ENCODE peak calls at places on chromosomes 13 and 19, in nine cellular contexts. One of them, this sample, is unnamed.
A peak's percentile ranks its signal among the peaks of the same experiment; 100 is the strongest.

GRCh38 chr13:37208052-37208451 is 102.6 kb upstream of the CSNK1A1L start:
- DNase-seq in AG10803: no peak
- DNase-seq in T-helper 1 cell: no peak
- DNase-seq in effector memory CD4-positive, alpha-beta T cell: no peak
- DNase-seq in stimulated activated CD8-positive, alpha-beta memory T cell treated with anti-CD3 and anti-CD28 coated beads, Interleukin-12 subunit alpha, Interleukin-12 subunit beta, amount 100 ng/mL, for 4 hours: no peak
- DNase-seq in uterus: no peak
- DNase-seq in heart left ventricle: no peak
- DNase-seq in C1 segment of cervical spinal cord: no peak
- DNase-seq in stimulated activated naive B cell treated with anti-CD40 and anti-IgM and Interleukin-4, amounts not matched to agents 10 μg/mL and 1 μg/mL and 100 μg/mL, for 72 hours: no peak
- DNase-seq in this sample: no peak

GRCh38 chr19:18596752-18597157 is 8.2 kb downstream of the REX1BD start:
- DNase-seq in AG10803: peak; percentile 16
- DNase-seq in T-helper 1 cell: no peak
- DNase-seq in effector memory CD4-positive, alpha-beta T cell: no peak
- DNase-seq in stimulated activated CD8-positive, alpha-beta memory T cell treated with anti-CD3 and anti-CD28 coated beads, Interleukin-12 subunit alpha, Interleukin-12 subunit beta, amount 100 ng/mL, for 4 hours: no peak
- DNase-seq in uterus: peak; percentile 41
- DNase-seq in heart left ventricle: no peak
- DNase-seq in C1 segment of cervical spinal cord: no peak
- DNase-seq in stimulated activated naive B cell treated with anti-CD40 and anti-IgM and Interleukin-4, amounts not matched to agents 10 μg/mL and 1 μg/mL and 100 μg/mL, for 72 hours: no peak
- DNase-seq in this sample: no peak

GRCh38 chr13:23321534-23322241 is 111.8 kb downstream of the SACS start:
- DNase-seq in AG10803: peak; percentile 93
- DNase-seq in T-helper 1 cell: no peak
- DNase-seq in effector memory CD4-positive, alpha-beta T cell: no peak
- DNase-seq in stimulated activated CD8-positive, alpha-beta memory T cell treated with anti-CD3 and anti-CD28 coated beads, Interleukin-12 subunit alpha, Interleukin-12 subunit beta, amount 100 ng/mL, for 4 hours: no peak
- DNase-seq in uterus: peak; percentile 56
- DNase-seq in heart left ventricle: peak; percentile 32
- DNase-seq in C1 segment of cervical spinal cord: no peak
- DNase-seq in stimulated activated naive B cell treated with anti-CD40 and anti-IgM and Interleukin-4, amounts not matched to agents 10 μg/mL and 1 μg/mL and 100 μg/mL, for 72 hours: no peak
- DNase-seq in this sample: no peak

GRCh38 chr19:8097198-8097597 is 44.6 kb downstream of the CCL25 start:
- DNase-seq in AG10803: no peak
- DNase-seq in T-helper 1 cell: no peak
- DNase-seq in effector memory CD4-positive, alpha-beta T cell: no peak
- DNase-seq in stimulated activated CD8-positive, alpha-beta memory T cell treated with anti-CD3 and anti-CD28 coated beads, Interleukin-12 subunit alpha, Interleukin-12 subunit beta, amount 100 ng/mL, for 4 hours: no peak
- DNase-seq in uterus: no peak
- DNase-seq in heart left ventricle: no peak
- DNase-seq in C1 segment of cervical spinal cord: no peak
- DNase-seq in stimulated activated naive B cell treated with anti-CD40 and anti-IgM and Interleukin-4, amounts not matched to agents 10 μg/mL and 1 μg/mL and 100 μg/mL, for 72 hours: no peak
- DNase-seq in this sample: no peak

GRCh38 chr13:27896726-27897125 is 23.1 kb upstream of the PDX1 start:
- DNase-seq in AG10803: no peak
- DNase-seq in T-helper 1 cell: no peak
- DNase-seq in effector memory CD4-positive, alpha-beta T cell: no peak
- DNase-seq in stimulated activated CD8-positive, alpha-beta memory T cell treated with anti-CD3 and anti-CD28 coated beads, Interleukin-12 subunit alpha, Interleukin-12 subunit beta, amount 100 ng/mL, for 4 hours: no peak
- DNase-seq in uterus: no peak
- DNase-seq in heart left ventricle: no peak
- DNase-seq in C1 segment of cervical spinal cord: no peak
- DNase-seq in stimulated activated naive B cell treated with anti-CD40 and anti-IgM and Interleukin-4, amounts not matched to agents 10 μg/mL and 1 μg/mL and 100 μg/mL, for 72 hours: no peak
- DNase-seq in this sample: no peak

GRCh38 chr13:106533940-106534843 is 1.3 kb downstream of the EFNB2 start:
- DNase-seq in AG10803: peak; percentile 62
- DNase-seq in T-helper 1 cell: no peak
- DNase-seq in effector memory CD4-positive, alpha-beta T cell: no peak
- DNase-seq in stimulated activated CD8-positive, alpha-beta memory T cell treated with anti-CD3 and anti-CD28 coated beads, Interleukin-12 subunit alpha, Interleukin-12 subunit beta, amount 100 ng/mL, for 4 hours: no peak
- DNase-seq in uterus: peak; percentile 47
- DNase-seq in heart left ventricle: peak; percentile 42
- DNase-seq in C1 segment of cervical spinal cord: peak; percentile 37
- DNase-seq in stimulated activated naive B cell treated with anti-CD40 and anti-IgM and Interleukin-4, amounts not matched to agents 10 μg/mL and 1 μg/mL and 100 μg/mL, for 72 hours: no peak
- DNase-seq in this sample: peak; percentile 24

GRCh38 chr19:49877879-49878743 is 609 bp downstream of the TBC1D17 start:
- DNase-seq in AG10803: peak; percentile 97
- DNase-seq in T-helper 1 cell: peak; percentile 99
- DNase-seq in effector memory CD4-positive, alpha-beta T cell: peak; percentile 97
- DNase-seq in stimulated activated CD8-positive, alpha-beta memory T cell treated with anti-CD3 and anti-CD28 coated beads, Interleukin-12 subunit alpha, Interleukin-12 subunit beta, amount 100 ng/mL, for 4 hours: peak; percentile 94
- DNase-seq in uterus: peak; percentile 98
- DNase-seq in heart left ventricle: peak; percentile 99
- DNase-seq in C1 segment of cervical spinal cord: peak; percentile 98
- DNase-seq in stimulated activated naive B cell treated with anti-CD40 and anti-IgM and Interleukin-4, amounts not matched to agents 10 μg/mL and 1 μg/mL and 100 μg/mL, for 72 hours: peak; percentile 97
- DNase-seq in this sample: peak; percentile 97

GRCh38 chr13:44051405-44051804 is 171.7 kb downstream of the LACC1 start:
- DNase-seq in AG10803: no peak
- DNase-seq in T-helper 1 cell: no peak
- DNase-seq in effector memory CD4-positive, alpha-beta T cell: no peak
- DNase-seq in stimulated activated CD8-positive, alpha-beta memory T cell treated with anti-CD3 and anti-CD28 coated beads, Interleukin-12 subunit alpha, Interleukin-12 subunit beta, amount 100 ng/mL, for 4 hours: no peak
- DNase-seq in uterus: no peak
- DNase-seq in heart left ventricle: no peak
- DNase-seq in C1 segment of cervical spinal cord: no peak
- DNase-seq in stimulated activated naive B cell treated with anti-CD40 and anti-IgM and Interleukin-4, amounts not matched to agents 10 μg/mL and 1 μg/mL and 100 μg/mL, for 72 hours: no peak
- DNase-seq in this sample: no peak

GRCh38 chr13:39347926-39348901 is 254.8 kb downstream of the LHFPL6 start:
- DNase-seq in AG10803: no peak
- DNase-seq in T-helper 1 cell: no peak
- DNase-seq in effector memory CD4-positive, alpha-beta T cell: no peak
- DNase-seq in stimulated activated CD8-positive, alpha-beta memory T cell treated with anti-CD3 and anti-CD28 coated beads, Interleukin-12 subunit alpha, Interleukin-12 subunit beta, amount 100 ng/mL, for 4 hours: no peak
- DNase-seq in uterus: no peak
- DNase-seq in heart left ventricle: peak; percentile 57
- DNase-seq in C1 segment of cervical spinal cord: no peak
- DNase-seq in stimulated activated naive B cell treated with anti-CD40 and anti-IgM and Interleukin-4, amounts not matched to agents 10 μg/mL and 1 μg/mL and 100 μg/mL, for 72 hours: no peak
- DNase-seq in this sample: no peak

GRCh38 chr13:27959976-27960361 is 9.1 kb downstream of the CDX2 start:
- DNase-seq in AG10803: no peak
- DNase-seq in T-helper 1 cell: no peak
- DNase-seq in effector memory CD4-positive, alpha-beta T cell: no peak
- DNase-seq in stimulated activated CD8-positive, alpha-beta memory T cell treated with anti-CD3 and anti-CD28 coated beads, Interleukin-12 subunit alpha, Interleukin-12 subunit beta, amount 100 ng/mL, for 4 hours: no peak
- DNase-seq in uterus: no peak
- DNase-seq in heart left ventricle: no peak
- DNase-seq in C1 segment of cervical spinal cord: no peak
- DNase-seq in stimulated activated naive B cell treated with anti-CD40 and anti-IgM and Interleukin-4, amounts not matched to agents 10 μg/mL and 1 μg/mL and 100 μg/mL, for 72 hours: no peak
- DNase-seq in this sample: no peak

GRCh38 chr13:25170554-25171107 is 1.5 kb downstream of the AMER2 start:
- DNase-seq in AG10803: no peak
- DNase-seq in T-helper 1 cell: no peak
- DNase-seq in effector memory CD4-positive, alpha-beta T cell: no peak
- DNase-seq in stimulated activated CD8-positive, alpha-beta memory T cell treated with anti-CD3 and anti-CD28 coated beads, Interleukin-12 subunit alpha, Interleukin-12 subunit beta, amount 100 ng/mL, for 4 hours: no peak
- DNase-seq in uterus: no peak
- DNase-seq in heart left ventricle: no peak
- DNase-seq in C1 segment of cervical spinal cord: no peak
- DNase-seq in stimulated activated naive B cell treated with anti-CD40 and anti-IgM and Interleukin-4, amounts not matched to agents 10 μg/mL and 1 μg/mL and 100 μg/mL, for 72 hours: no peak
- DNase-seq in this sample: no peak

GRCh38 chr13:82010780-82011179 is 1669.9 kb upstream of the SPRY2 start:
- DNase-seq in AG10803: no peak
- DNase-seq in T-helper 1 cell: no peak
- DNase-seq in effector memory CD4-positive, alpha-beta T cell: no peak
- DNase-seq in stimulated activated CD8-positive, alpha-beta memory T cell treated with anti-CD3 and anti-CD28 coated beads, Interleukin-12 subunit alpha, Interleukin-12 subunit beta, amount 100 ng/mL, for 4 hours: no peak
- DNase-seq in uterus: no peak
- DNase-seq in heart left ventricle: no peak
- DNase-seq in C1 segment of cervical spinal cord: no peak
- DNase-seq in stimulated activated naive B cell treated with anti-CD40 and anti-IgM and Interleukin-4, amounts not matched to agents 10 μg/mL and 1 μg/mL and 100 μg/mL, for 72 hours: no peak
- DNase-seq in this sample: no peak

GRCh38 chr19:2475018-2475701 is 767 bp upstream of the GADD45B start:
- DNase-seq in AG10803: peak; percentile 58
- DNase-seq in T-helper 1 cell: peak; percentile 34
- DNase-seq in effector memory CD4-positive, alpha-beta T cell: peak; percentile 36
- DNase-seq in stimulated activated CD8-positive, alpha-beta memory T cell treated with anti-CD3 and anti-CD28 coated beads, Interleukin-12 subunit alpha, Interleukin-12 subunit beta, amount 100 ng/mL, for 4 hours: peak; percentile 52
- DNase-seq in uterus: peak; percentile 63
- DNase-seq in heart left ventricle: peak; percentile 52
- DNase-seq in C1 segment of cervical spinal cord: peak; percentile 41
- DNase-seq in stimulated activated naive B cell treated with anti-CD40 and anti-IgM and Interleukin-4, amounts not matched to agents 10 μg/mL and 1 μg/mL and 100 μg/mL, for 72 hours: peak; percentile 80
- DNase-seq in this sample: peak; percentile 54

GRCh38 chr19:39110263-39110967 is 15.2 kb upstream of the PAK4 start:
- DNase-seq in AG10803: no peak
- DNase-seq in T-helper 1 cell: peak; percentile 60
- DNase-seq in effector memory CD4-positive, alpha-beta T cell: peak; percentile 22
- DNase-seq in stimulated activated CD8-positive, alpha-beta memory T cell treated with anti-CD3 and anti-CD28 coated beads, Interleukin-12 subunit alpha, Interleukin-12 subunit beta, amount 100 ng/mL, for 4 hours: peak; percentile 36
- DNase-seq in uterus: peak; percentile 49
- DNase-seq in heart left ventricle: peak; percentile 39
- DNase-seq in C1 segment of cervical spinal cord: peak; percentile 33
- DNase-seq in stimulated activated naive B cell treated with anti-CD40 and anti-IgM and Interleukin-4, amounts not matched to agents 10 μg/mL and 1 μg/mL and 100 μg/mL, for 72 hours: peak; percentile 54
- DNase-seq in this sample: peak; percentile 61

GRCh38 chr19:56167064-56167578 is 8.7 kb upstream of the GALP start:
- DNase-seq in AG10803: no peak
- DNase-seq in T-helper 1 cell: no peak
- DNase-seq in effector memory CD4-positive, alpha-beta T cell: no peak
- DNase-seq in stimulated activated CD8-positive, alpha-beta memory T cell treated with anti-CD3 and anti-CD28 coated beads, Interleukin-12 subunit alpha, Interleukin-12 subunit beta, amount 100 ng/mL, for 4 hours: no peak
- DNase-seq in uterus: no peak
- DNase-seq in heart left ventricle: no peak
- DNase-seq in C1 segment of cervical spinal cord: no peak
- DNase-seq in stimulated activated naive B cell treated with anti-CD40 and anti-IgM and Interleukin-4, amounts not matched to agents 10 μg/mL and 1 μg/mL and 100 μg/mL, for 72 hours: no peak
- DNase-seq in this sample: no peak

GRCh38 chr19:5292843-5293606 is 47.6 kb downstream of the PTPRS start:
- DNase-seq in AG10803: peak; percentile 75
- DNase-seq in T-helper 1 cell: peak; percentile 22
- DNase-seq in effector memory CD4-positive, alpha-beta T cell: peak; percentile 4
- DNase-seq in stimulated activated CD8-positive, alpha-beta memory T cell treated with anti-CD3 and anti-CD28 coated beads, Interleukin-12 subunit alpha, Interleukin-12 subunit beta, amount 100 ng/mL, for 4 hours: peak; percentile 27
- DNase-seq in uterus: peak; percentile 76
- DNase-seq in heart left ventricle: peak; percentile 60
- DNase-seq in C1 segment of cervical spinal cord: peak; percentile 71
- DNase-seq in stimulated activated naive B cell treated with anti-CD40 and anti-IgM and Interleukin-4, amounts not matched to agents 10 μg/mL and 1 μg/mL and 100 μg/mL, for 72 hours: no peak
- DNase-seq in this sample: peak; percentile 40

GRCh38 chr13:31797154-31797775 is 57.9 kb downstream of the RXFP2 start:
- DNase-seq in AG10803: peak; percentile 65
- DNase-seq in T-helper 1 cell: no peak
- DNase-seq in effector memory CD4-positive, alpha-beta T cell: no peak
- DNase-seq in stimulated activated CD8-positive, alpha-beta memory T cell treated with anti-CD3 and anti-CD28 coated beads, Interleukin-12 subunit alpha, Interleukin-12 subunit beta, amount 100 ng/mL, for 4 hours: no peak
- DNase-seq in uterus: no peak
- DNase-seq in heart left ventricle: no peak
- DNase-seq in C1 segment of cervical spinal cord: no peak
- DNase-seq in stimulated activated naive B cell treated with anti-CD40 and anti-IgM and Interleukin-4, amounts not matched to agents 10 μg/mL and 1 μg/mL and 100 μg/mL, for 72 hours: no peak
- DNase-seq in this sample: no peak

GRCh38 chr13:23289917-23290357 is 109.2 kb downstream of the SGCG start:
- DNase-seq in AG10803: peak; percentile 45
- DNase-seq in T-helper 1 cell: no peak
- DNase-seq in effector memory CD4-positive, alpha-beta T cell: no peak
- DNase-seq in stimulated activated CD8-positive, alpha-beta memory T cell treated with anti-CD3 and anti-CD28 coated beads, Interleukin-12 subunit alpha, Interleukin-12 subunit beta, amount 100 ng/mL, for 4 hours: no peak
- DNase-seq in uterus: no peak
- DNase-seq in heart left ventricle: peak; percentile 32
- DNase-seq in C1 segment of cervical spinal cord: no peak
- DNase-seq in stimulated activated naive B cell treated with anti-CD40 and anti-IgM and Interleukin-4, amounts not matched to agents 10 μg/mL and 1 μg/mL and 100 μg/mL, for 72 hours: no peak
- DNase-seq in this sample: no peak

GRCh38 chr13:83485101-83485500 is 397.2 kb downstream of the SLITRK1 start:
- DNase-seq in AG10803: no peak
- DNase-seq in T-helper 1 cell: no peak
- DNase-seq in effector memory CD4-positive, alpha-beta T cell: no peak
- DNase-seq in stimulated activated CD8-positive, alpha-beta memory T cell treated with anti-CD3 and anti-CD28 coated beads, Interleukin-12 subunit alpha, Interleukin-12 subunit beta, amount 100 ng/mL, for 4 hours: no peak
- DNase-seq in uterus: no peak
- DNase-seq in heart left ventricle: no peak
- DNase-seq in C1 segment of cervical spinal cord: no peak
- DNase-seq in stimulated activated naive B cell treated with anti-CD40 and anti-IgM and Interleukin-4, amounts not matched to agents 10 μg/mL and 1 μg/mL and 100 μg/mL, for 72 hours: no peak
- DNase-seq in this sample: no peak

GRCh38 chr13:75308222-75308621 is 173.7 kb downstream of the TBC1D4 start:
- DNase-seq in AG10803: no peak
- DNase-seq in T-helper 1 cell: no peak
- DNase-seq in effector memory CD4-positive, alpha-beta T cell: no peak
- DNase-seq in stimulated activated CD8-positive, alpha-beta memory T cell treated with anti-CD3 and anti-CD28 coated beads, Interleukin-12 subunit alpha, Interleukin-12 subunit beta, amount 100 ng/mL, for 4 hours: no peak
- DNase-seq in uterus: no peak
- DNase-seq in heart left ventricle: no peak
- DNase-seq in C1 segment of cervical spinal cord: no peak
- DNase-seq in stimulated activated naive B cell treated with anti-CD40 and anti-IgM and Interleukin-4, amounts not matched to agents 10 μg/mL and 1 μg/mL and 100 μg/mL, for 72 hours: peak; percentile 53
- DNase-seq in this sample: no peak

GRCh38 chr13:39284801-39285388 is 246.6 kb downstream of the NHLRC3 start:
- DNase-seq in AG10803: no peak
- DNase-seq in T-helper 1 cell: no peak
- DNase-seq in effector memory CD4-positive, alpha-beta T cell: no peak
- DNase-seq in stimulated activated CD8-positive, alpha-beta memory T cell treated with anti-CD3 and anti-CD28 coated beads, Interleukin-12 subunit alpha, Interleukin-12 subunit beta, amount 100 ng/mL, for 4 hours: no peak
- DNase-seq in uterus: no peak
- DNase-seq in heart left ventricle: no peak
- DNase-seq in C1 segment of cervical spinal cord: no peak
- DNase-seq in stimulated activated naive B cell treated with anti-CD40 and anti-IgM and Interleukin-4, amounts not matched to agents 10 μg/mL and 1 μg/mL and 100 μg/mL, for 72 hours: no peak
- DNase-seq in this sample: no peak

GRCh38 chr13:67134322-67135129 is 95.6 kb downstream of the PCDH9 start:
- DNase-seq in AG10803: no peak
- DNase-seq in T-helper 1 cell: no peak
- DNase-seq in effector memory CD4-positive, alpha-beta T cell: no peak
- DNase-seq in stimulated activated CD8-positive, alpha-beta memory T cell treated with anti-CD3 and anti-CD28 coated beads, Interleukin-12 subunit alpha, Interleukin-12 subunit beta, amount 100 ng/mL, for 4 hours: no peak
- DNase-seq in uterus: no peak
- DNase-seq in heart left ventricle: no peak
- DNase-seq in C1 segment of cervical spinal cord: no peak
- DNase-seq in stimulated activated naive B cell treated with anti-CD40 and anti-IgM and Interleukin-4, amounts not matched to agents 10 μg/mL and 1 μg/mL and 100 μg/mL, for 72 hours: no peak
- DNase-seq in this sample: no peak

GRCh38 chr19:21322528-21322927 is 6.7 kb downstream of the ZNF708 start:
- DNase-seq in AG10803: no peak
- DNase-seq in T-helper 1 cell: no peak
- DNase-seq in effector memory CD4-positive, alpha-beta T cell: no peak
- DNase-seq in stimulated activated CD8-positive, alpha-beta memory T cell treated with anti-CD3 and anti-CD28 coated beads, Interleukin-12 subunit alpha, Interleukin-12 subunit beta, amount 100 ng/mL, for 4 hours: no peak
- DNase-seq in uterus: peak; percentile 31
- DNase-seq in heart left ventricle: peak; percentile 30
- DNase-seq in C1 segment of cervical spinal cord: peak; percentile 65
- DNase-seq in stimulated activated naive B cell treated with anti-CD40 and anti-IgM and Interleukin-4, amounts not matched to agents 10 μg/mL and 1 μg/mL and 100 μg/mL, for 72 hours: no peak
- DNase-seq in this sample: no peak

GRCh38 chr13:98171806-98172569 is 5.1 kb downstream of the RNF113B start:
- DNase-seq in AG10803: peak; percentile 75
- DNase-seq in T-helper 1 cell: no peak
- DNase-seq in effector memory CD4-positive, alpha-beta T cell: no peak
- DNase-seq in stimulated activated CD8-positive, alpha-beta memory T cell treated with anti-CD3 and anti-CD28 coated beads, Interleukin-12 subunit alpha, Interleukin-12 subunit beta, amount 100 ng/mL, for 4 hours: no peak
- DNase-seq in uterus: peak; percentile 34
- DNase-seq in heart left ventricle: peak; percentile 52
- DNase-seq in C1 segment of cervical spinal cord: no peak
- DNase-seq in stimulated activated naive B cell treated with anti-CD40 and anti-IgM and Interleukin-4, amounts not matched to agents 10 μg/mL and 1 μg/mL and 100 μg/mL, for 72 hours: no peak
- DNase-seq in this sample: no peak

GRCh38 chr13:97976551-97977375 is 23.3 kb downstream of the IPO5 start:
- DNase-seq in AG10803: no peak
- DNase-seq in T-helper 1 cell: peak; percentile 85
- DNase-seq in effector memory CD4-positive, alpha-beta T cell: no peak
- DNase-seq in stimulated activated CD8-positive, alpha-beta memory T cell treated with anti-CD3 and anti-CD28 coated beads, Interleukin-12 subunit alpha, Interleukin-12 subunit beta, amount 100 ng/mL, for 4 hours: no peak
- DNase-seq in uterus: no peak
- DNase-seq in heart left ventricle: peak; percentile 19
- DNase-seq in C1 segment of cervical spinal cord: peak; percentile 91
- DNase-seq in stimulated activated naive B cell treated with anti-CD40 and anti-IgM and Interleukin-4, amounts not matched to agents 10 μg/mL and 1 μg/mL and 100 μg/mL, for 72 hours: no peak
- DNase-seq in this sample: no peak

GRCh38 chr13:28037399-28037798 is 48.9 kb upstream of the URAD start:
- DNase-seq in AG10803: peak; percentile 17
- DNase-seq in T-helper 1 cell: no peak
- DNase-seq in effector memory CD4-positive, alpha-beta T cell: no peak
- DNase-seq in stimulated activated CD8-positive, alpha-beta memory T cell treated with anti-CD3 and anti-CD28 coated beads, Interleukin-12 subunit alpha, Interleukin-12 subunit beta, amount 100 ng/mL, for 4 hours: no peak
- DNase-seq in uterus: no peak
- DNase-seq in heart left ventricle: no peak
- DNase-seq in C1 segment of cervical spinal cord: no peak
- DNase-seq in stimulated activated naive B cell treated with anti-CD40 and anti-IgM and Interleukin-4, amounts not matched to agents 10 μg/mL and 1 μg/mL and 100 μg/mL, for 72 hours: peak; percentile 25
- DNase-seq in this sample: no peak

GRCh38 chr13:87089391-87089790 is 581.8 kb upstream of the SLITRK5 start:
- DNase-seq in AG10803: peak; percentile 83
- DNase-seq in T-helper 1 cell: no peak
- DNase-seq in effector memory CD4-positive, alpha-beta T cell: no peak
- DNase-seq in stimulated activated CD8-positive, alpha-beta memory T cell treated with anti-CD3 and anti-CD28 coated beads, Interleukin-12 subunit alpha, Interleukin-12 subunit beta, amount 100 ng/mL, for 4 hours: no peak
- DNase-seq in uterus: no peak
- DNase-seq in heart left ventricle: no peak
- DNase-seq in C1 segment of cervical spinal cord: no peak
- DNase-seq in stimulated activated naive B cell treated with anti-CD40 and anti-IgM and Interleukin-4, amounts not matched to agents 10 μg/mL and 1 μg/mL and 100 μg/mL, for 72 hours: no peak
- DNase-seq in this sample: no peak

GRCh38 chr13:47454986-47455385 is 546.1 kb downstream of the SUCLA2 start:
- DNase-seq in AG10803: peak; percentile 73
- DNase-seq in T-helper 1 cell: no peak
- DNase-seq in effector memory CD4-positive, alpha-beta T cell: no peak
- DNase-seq in stimulated activated CD8-positive, alpha-beta memory T cell treated with anti-CD3 and anti-CD28 coated beads, Interleukin-12 subunit alpha, Interleukin-12 subunit beta, amount 100 ng/mL, for 4 hours: no peak
- DNase-seq in uterus: no peak
- DNase-seq in heart left ventricle: no peak
- DNase-seq in C1 segment of cervical spinal cord: no peak
- DNase-seq in stimulated activated naive B cell treated with anti-CD40 and anti-IgM and Interleukin-4, amounts not matched to agents 10 μg/mL and 1 μg/mL and 100 μg/mL, for 72 hours: no peak
- DNase-seq in this sample: no peak

GRCh38 chr13:40982772-40983171 is 36.3 kb downstream of the ELF1 start:
- DNase-seq in AG10803: peak; percentile 10
- DNase-seq in T-helper 1 cell: peak; percentile 53
- DNase-seq in effector memory CD4-positive, alpha-beta T cell: peak; percentile 26
- DNase-seq in stimulated activated CD8-positive, alpha-beta memory T cell treated with anti-CD3 and anti-CD28 coated beads, Interleukin-12 subunit alpha, Interleukin-12 subunit beta, amount 100 ng/mL, for 4 hours: peak; percentile 22
- DNase-seq in uterus: no peak
- DNase-seq in heart left ventricle: peak; percentile 73
- DNase-seq in C1 segment of cervical spinal cord: no peak
- DNase-seq in stimulated activated naive B cell treated with anti-CD40 and anti-IgM and Interleukin-4, amounts not matched to agents 10 μg/mL and 1 μg/mL and 100 μg/mL, for 72 hours: peak; percentile 46
- DNase-seq in this sample: peak; percentile 44

GRCh38 chr13:98189841-98190505 is 12.9 kb upstream of the RNF113B start:
- DNase-seq in AG10803: no peak
- DNase-seq in T-helper 1 cell: no peak
- DNase-seq in effector memory CD4-positive, alpha-beta T cell: no peak
- DNase-seq in stimulated activated CD8-positive, alpha-beta memory T cell treated with anti-CD3 and anti-CD28 coated beads, Interleukin-12 subunit alpha, Interleukin-12 subunit beta, amount 100 ng/mL, for 4 hours: no peak
- DNase-seq in uterus: no peak
- DNase-seq in heart left ventricle: peak; percentile 50
- DNase-seq in C1 segment of cervical spinal cord: no peak
- DNase-seq in stimulated activated naive B cell treated with anti-CD40 and anti-IgM and Interleukin-4, amounts not matched to agents 10 μg/mL and 1 μg/mL and 100 μg/mL, for 72 hours: no peak
- DNase-seq in this sample: no peak

GRCh38 chr19:5032101-5032967 is 63.4 kb downstream of the KDM4B start:
- DNase-seq in AG10803: no peak
- DNase-seq in T-helper 1 cell: no peak
- DNase-seq in effector memory CD4-positive, alpha-beta T cell: no peak
- DNase-seq in stimulated activated CD8-positive, alpha-beta memory T cell treated with anti-CD3 and anti-CD28 coated beads, Interleukin-12 subunit alpha, Interleukin-12 subunit beta, amount 100 ng/mL, for 4 hours: no peak
- DNase-seq in uterus: no peak
- DNase-seq in heart left ventricle: peak; percentile 35
- DNase-seq in C1 segment of cervical spinal cord: no peak
- DNase-seq in stimulated activated naive B cell treated with anti-CD40 and anti-IgM and Interleukin-4, amounts not matched to agents 10 μg/mL and 1 μg/mL and 100 μg/mL, for 72 hours: no peak
- DNase-seq in this sample: no peak

This sample was measured in T-cell.